ENCODE peak calls at places on chromosomes 5 and 9, in four cellular contexts. T is GM12878, R is HepG2, E is K562. C is an unnamed sample.

GRCh38 chr5:179393078-179393477 is 47.8 kb upstream of the ADAMTS2 start:
- DNase-seq in T (no peak), R (no peak), E (no peak), C (no peak)

GRCh38 chr9:131001021-131001420 is 8.0 kb upstream of the LAMC3 start:
- DNase-seq in T (no peak), R (no peak), E (no peak), C (no peak)

GRCh38 chr5:1771149-1772065 is 28.2 kb downstream of the MRPL36 start:
- DNase-seq in E (no peak), T (no peak), R (no peak), C (no peak)

GRCh38 chr9:109908459-109909390 is 128.7 kb downstream of the PALM2AKAP2 start:
- DNase-seq in R (no peak), E (no peak), T (no peak), C (no peak)

GRCh38 chr5:143435207-143435657 is 31.7 kb upstream of the NR3C1 start:
- DNase-seq in R (no peak), E (no peak), T (peak), C (no peak)

GRCh38 chr5:68250662-68251298 is 35.2 kb downstream of the PIK3R1 start:
- DNase-seq in R (no peak), E (no peak), T (no peak), C (no peak)

GRCh38 chr9:14433841-14434511 is 120.0 kb upstream of the NFIB start:
- DNase-seq in E (no peak), R (peak), T (no peak), C (no peak)

GRCh38 chr5:29942089-29942488 is 1251.4 kb upstream of the CDH6 start:
- DNase-seq in T (no peak), E (no peak), R (no peak), C (no peak)

GRCh38 chr5:26610581-26610980 is 427.8 kb downstream of the CDH9 start:
- DNase-seq in R (no peak), E (no peak), T (no peak), C (no peak)

GRCh38 chr9:125147401-125147951 is 4.1 kb upstream of the SCAI start:
- DNase-seq in T (no peak), E (no peak), R (no peak), C (no peak)

GRCh38 chr5:135242021-135242480 is 157.0 kb downstream of the MACROH2A1 start:
- DNase-seq in R (no peak), E (no peak), T (no peak), C (no peak)

GRCh38 chr5:51806677-51807076 is 423.4 kb downstream of the ISL1 start:
- DNase-seq in R (no peak), T (no peak), E (no peak), C (no peak)

GRCh38 chr5:168307925-168308584 is 16.6 kb downstream of the WWC1 start:
- DNase-seq in R (no peak), T (no peak), E (no peak), C (no peak)

GRCh38 chr5:149664083-149664482 is 66.0 kb upstream of the PPARGC1B start:
- DNase-seq in E (no peak), T (no peak), R (no peak), C (no peak)

GRCh38 chr5:149666212-149666852 is 63.8 kb upstream of the PPARGC1B start:
- DNase-seq in E (peak), R (no peak), T (no peak), C (no peak)

GRCh38 chr5:149667084-149667826 is 62.9 kb upstream of the PPARGC1B start:
- DNase-seq in T (peak), E (peak), R (peak), C (peak)

GRCh38 chr5:149665416-149666163 is 64.5 kb upstream of the PPARGC1B start:
- DNase-seq in E (no peak), T (no peak), R (no peak), C (no peak)

DNA sequence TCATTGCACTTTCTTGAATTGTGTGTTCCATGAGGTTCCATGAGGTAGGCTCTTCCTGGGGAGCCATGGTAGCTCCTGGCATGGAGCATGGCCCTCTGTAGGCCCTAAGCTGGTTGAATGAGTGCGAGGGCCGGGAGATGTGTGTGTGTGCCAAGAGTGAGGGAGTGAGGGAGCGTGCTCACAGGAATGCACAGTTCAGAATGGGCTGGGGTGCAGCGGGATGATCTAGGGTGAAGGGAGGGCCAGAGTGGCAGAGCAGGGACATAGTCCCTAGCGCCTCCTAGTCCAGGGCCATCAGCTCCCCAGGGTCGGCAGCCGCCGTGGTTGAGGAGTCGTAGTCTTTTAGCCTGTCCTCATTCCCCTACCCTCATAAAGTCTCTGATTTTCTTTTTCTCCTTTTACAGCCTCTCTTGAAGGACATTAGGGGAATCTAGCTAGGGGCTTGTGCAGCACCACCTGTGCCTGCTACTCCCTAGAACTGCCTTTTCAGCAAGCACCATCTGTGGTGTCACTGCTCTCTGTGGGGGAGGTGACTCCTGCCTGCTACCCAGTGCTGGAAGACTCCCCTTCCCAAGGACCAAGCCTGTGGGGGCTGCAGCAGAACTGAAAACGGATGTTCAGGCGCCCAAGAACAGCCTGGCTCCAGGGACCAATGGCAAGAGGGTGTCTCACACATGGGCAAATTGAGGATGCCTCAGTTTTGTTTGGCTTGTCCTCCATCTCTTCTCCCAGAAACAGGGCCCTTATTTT is 65.3 kb upstream of the PPARGC1B start:
- DNase-seq in T (no peak), R (no peak), E (no peak), C (no peak)
- TF ChIP-seq NR2C2 in T (no peak), R (no peak), E (no peak), C (no peak)

DNA sequence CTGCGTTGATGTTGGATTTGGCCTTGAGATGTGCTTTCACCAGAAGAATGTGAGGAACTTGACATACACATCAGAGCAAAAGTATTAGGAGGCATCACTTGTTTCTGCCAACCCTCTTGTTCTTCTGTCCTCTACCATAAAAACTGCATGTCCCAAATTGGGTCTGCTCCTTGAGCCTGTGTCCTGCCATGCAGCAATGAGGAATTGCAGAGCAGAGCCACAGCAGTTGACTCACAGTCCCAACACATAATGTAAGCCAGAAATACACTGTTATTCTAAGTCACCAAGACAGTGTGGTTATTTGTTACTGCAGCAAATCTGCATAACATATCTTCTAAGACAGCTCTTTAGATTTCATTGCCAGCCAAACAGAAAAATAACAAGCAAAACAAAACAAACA is 598.2 kb downstream of the PRELID2 start:
- DNase-seq in R (no peak), E (no peak), T (no peak), C (no peak)
- TF ChIP-seq ATF3 in R (no peak), E (no peak), T (no peak), C (no peak)

GRCh38 chr9:17528859-17529258 is 50.0 kb upstream of the SH3GL2 start:
- DNase-seq in T (no peak), E (no peak), R (no peak), C (no peak)
- TF ChIP-seq SP1 in T (no peak), E (no peak), R (no peak), C (no peak)

DNA sequence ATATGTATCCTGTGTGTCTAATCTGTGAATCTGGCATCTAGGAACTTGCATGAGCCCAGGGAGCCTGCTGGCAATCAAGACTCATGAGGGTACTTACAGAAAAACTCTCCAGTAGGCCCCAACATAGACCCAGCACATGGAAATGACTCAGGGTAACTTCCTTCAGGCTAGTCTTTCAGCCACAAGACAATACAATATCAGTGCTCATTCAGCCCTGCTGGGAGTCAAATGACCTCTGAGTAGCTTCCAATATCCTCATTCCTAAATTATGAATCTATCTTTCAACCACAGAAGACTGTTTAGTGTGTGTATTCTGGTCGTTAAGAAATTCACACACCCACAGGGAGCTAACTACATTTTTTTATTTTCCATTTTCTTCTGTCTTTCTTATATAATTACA is 1273.0 kb downstream of the EFNA5 start:
- DNase-seq in R (no peak), E (no peak), T (no peak), C (no peak)
- TF ChIP-seq NR2C2 in R (no peak), E (no peak), T (no peak), C (no peak)

DNA sequence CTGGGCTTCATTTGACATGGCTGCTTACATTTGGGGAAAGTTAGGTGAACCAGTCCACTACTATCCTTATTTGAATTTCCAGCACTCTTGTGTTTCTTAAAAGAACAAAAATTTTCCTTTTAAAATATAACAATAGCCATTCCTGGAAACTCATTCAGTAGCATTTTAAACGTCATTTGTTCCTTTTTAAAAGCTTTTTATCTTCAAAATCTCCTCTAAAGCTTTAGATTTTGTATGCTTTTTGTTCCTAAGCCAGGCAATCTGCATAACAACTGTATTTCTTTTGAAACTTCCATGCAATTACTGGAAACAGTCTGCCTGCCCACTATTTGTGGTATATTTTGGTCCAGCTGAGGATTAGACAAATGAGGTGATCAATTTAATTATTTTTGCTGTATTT is 172.2 kb upstream of the PLCXD3 start:
- DNase-seq in E (no peak), R (no peak), T (no peak), C (no peak)
- TF ChIP-seq ATF3 in E (no peak), R (no peak), T (no peak), C (no peak)

GRCh38 chr5:152990217-152990616 is 500.3 kb upstream of the GRIA1 start:
- DNase-seq in T (no peak), E (no peak), R (no peak), C (no peak)

GRCh38 chr5:152995214-152995725 is 495.2 kb upstream of the GRIA1 start:
- DNase-seq in T (no peak), E (no peak), R (no peak), C (no peak)

GRCh38 chr5:152990771-152991170 is 499.7 kb upstream of the GRIA1 start:
- DNase-seq in T (no peak), E (no peak), R (no peak), C (no peak)

GRCh38 chr5:152994040-152994439 is 496.4 kb upstream of the GRIA1 start:
- DNase-seq in T (no peak), E (no peak), R (no peak), C (no peak)
- TF ChIP-seq SP1 in T (no peak), E (no peak), R (no peak), C (no peak)

C was measured in WTC11.